ENCODE peak calls at places on chromosomes 13 and 19, in four cellular contexts. One of them, this sample, is unnamed.

GRCh38 chr13:24052547-24052981 is 108.0 kb upstream of the SPATA13 start:
- DNase-seq in astrocyte: no peak
- DNase-seq in tibial artery: no peak
- DNase-seq in IMR-90: peak
- DNase-seq in this sample: no peak

GRCh38 chr13:30816733-30817132 is 81.4 kb downstream of the ALOX5AP start:
- DNase-seq in IMR-90: no peak
- DNase-seq in astrocyte: no peak
- DNase-seq in tibial artery: no peak
- DNase-seq in this sample: no peak

GRCh38 chr19:48596237-48596636 is 10.3 kb upstream of the SPACA4 start:
- DNase-seq in tibial artery: no peak
- DNase-seq in IMR-90: no peak
- DNase-seq in astrocyte: no peak
- DNase-seq in this sample: no peak

GRCh38 chr13:89375839-89376238 is 1704.7 kb downstream of the SLITRK5 start:
- DNase-seq in tibial artery: no peak
- DNase-seq in astrocyte: peak
- DNase-seq in IMR-90: peak
- DNase-seq in this sample: no peak

GRCh38 chr13:113452942-113453901 is at the start of gene ADPRHL1:
- DNase-seq in IMR-90: no peak
- DNase-seq in astrocyte: no peak
- DNase-seq in tibial artery: no peak
- DNase-seq in this sample: no peak

GRCh38 chr13:40503966-40504591 is 162.4 kb downstream of the FOXO1 start:
- DNase-seq in astrocyte: peak
- DNase-seq in tibial artery: no peak
- DNase-seq in IMR-90: peak
- DNase-seq in this sample: peak

GRCh38 chr13:48731957-48732569 is 78.3 kb downstream of the CYSLTR2 start:
- DNase-seq in IMR-90: no peak
- DNase-seq in astrocyte: no peak
- DNase-seq in tibial artery: no peak
- DNase-seq in this sample: no peak

GRCh38 chr13:93847162-93847561 is 620.6 kb downstream of the GPC6 start:
- DNase-seq in IMR-90: peak
- DNase-seq in astrocyte: peak
- DNase-seq in tibial artery: no peak
- DNase-seq in this sample: no peak

GRCh38 chr13:28611654-28612131 is 47.2 kb upstream of the POMP start:
- DNase-seq in astrocyte: no peak
- DNase-seq in tibial artery: no peak
- DNase-seq in IMR-90: peak
- DNase-seq in this sample: no peak

GRCh38 chr19:40154121-40154680 is 37.0 kb upstream of the MAP3K10 start:
- DNase-seq in tibial artery: no peak
- DNase-seq in astrocyte: no peak
- DNase-seq in IMR-90: no peak
- DNase-seq in this sample: no peak

GRCh38 chr19:5018224-5019015 is 49.5 kb downstream of the KDM4B start:
- DNase-seq in astrocyte: peak
- DNase-seq in IMR-90: peak
- DNase-seq in tibial artery: no peak
- DNase-seq in this sample: no peak

GRCh38 chr19:15252398-15253018 is 20.3 kb upstream of the EPHX3 start:
- DNase-seq in astrocyte: peak
- DNase-seq in tibial artery: peak
- DNase-seq in IMR-90: peak
- DNase-seq in this sample: no peak

GRCh38 chr13:25065974-25066770 is 29.8 kb upstream of the PABPC3 start:
- DNase-seq in astrocyte: no peak
- DNase-seq in tibial artery: no peak
- DNase-seq in IMR-90: no peak
- DNase-seq in this sample: no peak

GRCh38 chr13:25059166-25059565 is 36.8 kb upstream of the PABPC3 start:
- DNase-seq in astrocyte: no peak
- DNase-seq in IMR-90: no peak
- DNase-seq in tibial artery: no peak
- DNase-seq in this sample: no peak

GRCh38 chr13:25059943-25060342 is 36.0 kb upstream of the PABPC3 start:
- DNase-seq in tibial artery: no peak
- DNase-seq in IMR-90: no peak
- DNase-seq in astrocyte: no peak
- DNase-seq in this sample: no peak

GRCh38 chr13:25064396-25064795 is 31.5 kb upstream of the PABPC3 start:
- DNase-seq in IMR-90: no peak
- DNase-seq in astrocyte: no peak
- DNase-seq in tibial artery: no peak
- DNase-seq in this sample: no peak

DNA sequence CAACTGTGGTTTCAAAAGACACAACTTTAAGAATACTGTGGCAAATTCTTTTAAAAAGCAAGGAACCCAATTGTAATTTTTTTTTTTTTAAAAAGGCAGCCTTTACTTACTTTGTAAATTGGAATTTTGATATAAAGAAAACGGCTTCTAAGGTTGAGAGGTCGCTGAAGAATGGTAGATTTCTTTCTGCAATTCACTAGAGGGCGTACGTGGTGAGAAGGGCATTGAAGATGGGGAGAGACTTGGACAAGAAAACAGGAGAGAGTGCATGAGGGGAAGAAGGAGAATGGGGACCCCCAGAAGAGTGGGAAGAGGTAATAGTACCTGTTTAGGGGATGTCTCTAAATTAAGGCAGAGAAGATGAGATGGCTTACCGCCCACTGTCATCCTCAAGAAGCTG is 33.5 kb upstream of the PABPC3 start:
- DNase-seq in tibial artery: no peak
- DNase-seq in IMR-90: no peak
- DNase-seq in astrocyte: no peak
- DNase-seq in this sample: no peak
- TF ChIP-seq CTCF in tibial artery: no peak
- TF ChIP-seq CTCF in IMR-90: no peak
- TF ChIP-seq CTCF in astrocyte: no peak
- TF ChIP-seq CTCF in this sample: no peak

GRCh38 chr13:110300090-110300815 is 6.7 kb downstream of the COL4A1 start:
- DNase-seq in tibial artery: no peak
- DNase-seq in astrocyte: no peak
- DNase-seq in IMR-90: peak
- DNase-seq in this sample: no peak

GRCh38 chr13:110297771-110298170 is 9.2 kb downstream of the COL4A1 start:
- DNase-seq in astrocyte: no peak
- DNase-seq in tibial artery: no peak
- DNase-seq in IMR-90: no peak
- DNase-seq in this sample: no peak

GRCh38 chr13:110297011-110297410 is 9.9 kb downstream of the COL4A1 start:
- DNase-seq in astrocyte: no peak
- DNase-seq in IMR-90: no peak
- DNase-seq in tibial artery: no peak
- DNase-seq in this sample: no peak

GRCh38 chr13:110298221-110298565 is 8.8 kb downstream of the COL4A1 start:
- DNase-seq in astrocyte: no peak
- DNase-seq in tibial artery: no peak
- DNase-seq in IMR-90: no peak
- DNase-seq in this sample: no peak

GRCh38 chr13:110298566-110299321 is 8.2 kb downstream of the COL4A1 start:
- DNase-seq in IMR-90: no peak
- DNase-seq in tibial artery: no peak
- DNase-seq in astrocyte: no peak
- DNase-seq in this sample: no peak
- H3K27ac ChIP-seq in IMR-90: peak
- H3K27ac ChIP-seq in tibial artery: peak
- H3K27ac ChIP-seq in astrocyte: peak
- H3K27ac ChIP-seq in this sample: peak

DNA sequence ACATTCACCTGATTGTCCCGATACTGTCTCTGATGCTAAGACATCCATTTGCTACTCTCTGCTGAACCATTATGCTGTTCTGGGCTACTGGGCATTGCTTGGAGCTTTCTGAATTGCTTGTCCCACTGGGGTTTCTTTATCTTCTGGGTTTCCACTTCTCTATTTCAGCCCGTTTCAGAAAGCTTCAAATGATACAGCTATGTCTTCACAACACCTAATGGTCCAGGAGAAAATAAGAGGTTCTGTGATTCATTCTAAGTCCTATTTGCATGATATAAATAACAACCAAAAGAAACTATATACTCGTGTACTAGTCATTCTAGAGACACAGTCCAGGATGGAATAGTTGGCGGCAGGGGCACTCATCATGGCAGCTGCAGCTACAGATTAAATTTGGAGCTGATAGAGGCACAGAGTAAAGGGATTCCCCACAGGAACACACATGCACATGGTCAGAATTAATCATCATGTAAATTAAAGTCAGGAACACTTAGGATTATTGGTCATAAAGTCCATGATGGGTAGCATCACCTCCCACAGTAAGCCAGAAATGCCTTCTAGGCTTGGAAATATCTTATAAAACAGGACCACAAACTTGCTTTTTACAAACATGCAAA is 33.3 kb upstream of the SCEL start:
- DNase-seq in IMR-90: no peak
- DNase-seq in tibial artery: no peak
- DNase-seq in astrocyte: no peak
- DNase-seq in this sample: no peak
- H3K4me3 ChIP-seq in IMR-90: no peak
- H3K4me3 ChIP-seq in tibial artery: no peak
- H3K4me3 ChIP-seq in astrocyte: no peak
- H3K4me3 ChIP-seq in this sample: no peak

DNA sequence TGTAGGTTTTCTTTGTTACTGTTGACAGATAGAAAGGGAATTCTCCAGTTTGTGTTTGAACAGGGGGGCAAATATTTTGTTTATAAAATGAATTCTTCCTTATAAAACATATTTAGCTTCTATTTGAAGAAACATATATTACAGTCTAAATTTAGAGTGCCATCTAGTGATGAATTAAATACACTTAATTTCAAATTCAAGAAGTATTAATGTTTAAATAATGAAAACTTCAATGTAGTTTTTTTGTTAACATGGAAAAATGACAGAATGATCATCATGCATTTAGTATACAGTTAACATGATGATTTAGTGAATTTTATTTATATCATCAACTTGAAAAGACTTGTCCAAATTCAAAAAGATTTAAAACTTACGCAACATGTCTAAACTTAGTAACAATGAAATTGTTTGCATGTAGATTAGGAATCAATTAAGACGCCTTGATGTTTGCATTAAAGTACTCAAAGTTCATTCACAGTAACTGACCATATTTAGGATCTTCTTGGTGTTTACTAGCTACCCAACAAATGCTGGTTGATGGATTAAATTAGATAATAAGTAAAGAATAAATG is 765.9 kb upstream of the SLITRK1 start:
- DNase-seq in astrocyte: no peak
- DNase-seq in IMR-90: no peak
- DNase-seq in tibial artery: no peak
- DNase-seq in this sample: no peak
- TF ChIP-seq CTCF in astrocyte: no peak
- TF ChIP-seq CTCF in IMR-90: peak
- TF ChIP-seq CTCF in tibial artery: no peak
- TF ChIP-seq CTCF in this sample: no peak

GRCh38 chr19:47097396-47098217 is 16.0 kb downstream of the ZC3H4 start:
- DNase-seq in tibial artery: peak
- DNase-seq in IMR-90: no peak
- DNase-seq in astrocyte: peak
- DNase-seq in this sample: no peak
- H3K27ac ChIP-seq in tibial artery: peak
- H3K27ac ChIP-seq in IMR-90: no peak
- H3K27ac ChIP-seq in astrocyte: peak
- H3K27ac ChIP-seq in this sample: peak

GRCh38 chr13:99985243-99985874 is 3.8 kb downstream of the ZIC2 start:
- DNase-seq in astrocyte: no peak
- DNase-seq in IMR-90: no peak
- DNase-seq in tibial artery: no peak
- DNase-seq in this sample: peak
- H3K4me3 ChIP-seq in astrocyte: peak
- H3K4me3 ChIP-seq in IMR-90: no peak
- H3K4me3 ChIP-seq in tibial artery: no peak
- H3K4me3 ChIP-seq in this sample: no peak

DNA sequence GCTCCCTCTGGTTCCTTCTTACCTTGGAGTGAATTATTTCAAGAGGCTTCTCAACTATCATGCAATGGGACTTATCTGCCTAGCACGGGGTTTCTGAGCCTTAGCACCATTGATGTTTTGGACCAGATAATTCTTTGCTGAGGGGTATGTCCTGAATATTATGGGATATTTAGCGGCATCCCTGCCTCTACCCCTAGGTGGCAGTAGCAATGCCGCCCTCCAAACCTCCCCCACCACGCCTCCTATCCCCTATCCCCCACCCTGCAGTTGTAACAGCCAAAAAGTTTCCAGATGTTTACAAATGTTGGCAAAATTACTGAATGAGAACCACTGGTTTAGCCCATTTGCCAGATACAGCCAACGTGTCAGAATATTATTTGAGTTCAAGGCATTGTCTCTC is 125.5 kb downstream of the POSTN start:
- DNase-seq in astrocyte: no peak
- DNase-seq in IMR-90: no peak
- DNase-seq in tibial artery: no peak
- DNase-seq in this sample: no peak
- TF ChIP-seq CTCF in astrocyte: no peak
- TF ChIP-seq CTCF in IMR-90: no peak
- TF ChIP-seq CTCF in tibial artery: no peak
- TF ChIP-seq CTCF in this sample: no peak